ENCODE peak calls at places on chromosomes 4 and X, in nine cellular contexts. T, K, Q, J, C, O, S, G and V are unnamed samples.

GRCh38 chr4:15378493-15378892 is 49.3 kb upstream of the C1QTNF7 start:
- DNase-seq in C (no peak), K (no peak), J (no peak), G (no peak), S (no peak), T (no peak), O (no peak), Q (no peak), V (no peak)

GRCh38 chr4:183097251-183098079 is 1.6 kb upstream of the WWC2 start:
- DNase-seq in G (no peak), K (peak; percentile 19), J (peak; percentile 83), C (no peak), Q (no peak), T (peak; percentile 86), S (peak; percentile 33), O (peak; percentile 62), V (no peak)

GRCh38 chr4:132642196-132642817 is 506.8 kb upstream of the PCDH10 start:
- DNase-seq in Q (no peak), S (no peak), K (peak; percentile 30), O (no peak), C (peak; percentile 21), J (no peak), G (no peak), T (no peak), V (no peak)

GRCh38 chr4:56259595-56259994 is 127.7 kb downstream of the AASDH start:
- DNase-seq in T (no peak), G (no peak), Q (no peak), K (no peak), S (no peak), J (no peak), C (no peak), O (no peak), V (no peak)

GRCh38 chr4:118338518-118338917 is 14.3 kb downstream of the PRSS12 start:
- DNase-seq in Q (no peak), G (no peak), S (no peak), K (no peak), T (no peak), C (no peak), O (no peak), J (no peak), V (no peak)

GRCh38 chr4:128229458-128229805 is 58.2 kb downstream of the PGRMC2 start:
- DNase-seq in T (no peak), G (no peak), C (no peak), J (no peak), S (no peak), K (no peak), O (no peak), Q (no peak), V (no peak)

GRCh38 chr4:154142664-154143063 is 348.9 kb downstream of the DCHS2 start:
- DNase-seq in J (no peak), C (no peak), T (no peak), G (no peak), Q (no peak), K (no peak), O (no peak), S (no peak), V (no peak)

GRCh38 chr4:175435437-175435836 is 376.6 kb downstream of the GPM6A start:
- DNase-seq in S (no peak), K (no peak), J (no peak), G (no peak), T (no peak), Q (no peak), O (no peak), C (no peak), V (no peak)

GRCh38 chr4:170804930-170805329 is 715.2 kb upstream of the AADAT start:
- DNase-seq in G (no peak), K (no peak), S (no peak), C (no peak), T (no peak), J (peak; percentile 17), Q (no peak), O (no peak), V (no peak)

GRCh38 chr4:39657465-39657864 is 18.8 kb upstream of the SMIM14 start:
- DNase-seq in K (no peak), O (no peak), G (no peak), T (no peak), J (no peak), Q (no peak), C (no peak), S (no peak), V (no peak)

GRCh38 chrX:40174594-40175415 is 77.0 kb upstream of the BCOR start:
- DNase-seq in K (peak; percentile 63), S (peak; percentile 68), J (peak; percentile 80), C (no peak), Q (no peak), G (peak; percentile 71), T (no peak), O (peak; percentile 65), V (peak; percentile 77)

GRCh38 chr4:153326513-153326912 is 18.0 kb upstream of the MND1 start:
- DNase-seq in C (no peak), G (peak; percentile 49), K (no peak), J (peak; percentile 43), O (no peak), T (peak; percentile 70), S (no peak), Q (no peak), V (no peak)

GRCh38 chrX:143437439-143437838 is 79.8 kb downstream of the SPANXN3 start:
- DNase-seq in Q (no peak), G (no peak), T (no peak), O (no peak), C (no peak), K (no peak), J (no peak), S (no peak), V (no peak)

GRCh38 chrX:39492495-39493162 is 605.1 kb downstream of the BCOR start:
- DNase-seq in G (peak; percentile 34), J (no peak), S (peak; percentile 18), T (no peak), O (peak; percentile 88), C (no peak), K (peak; percentile 13), Q (no peak), V (no peak)

GRCh38 chrX:9341305-9342201 is 123.3 kb upstream of the TBL1X start:
- DNase-seq in S (peak; percentile 57), O (peak; percentile 69), G (peak; percentile 66), K (peak; percentile 60), J (peak; percentile 79), Q (no peak), C (no peak), T (peak; percentile 90), V (no peak)

GRCh38 chr4:61204353-61204752 is 4.2 kb downstream of the ADGRL3 start:
- DNase-seq in T (no peak), S (no peak), Q (no peak), K (no peak), O (no peak), J (no peak), C (no peak), G (no peak), V (no peak)

GRCh38 chr4:38820329-38821061 is 15.9 kb upstream of the TLR1 start:
- DNase-seq in G (no peak), T (no peak), S (no peak), C (no peak), J (no peak), K (no peak), O (no peak), Q (no peak), V (no peak)

GRCh38 chr4:105107105-105107856 is 39.4 kb upstream of the TET2 start:
- DNase-seq in J (no peak), T (no peak), S (no peak), G (no peak), K (no peak), O (no peak), C (no peak), Q (no peak), V (no peak)

GRCh38 chr4:99887837-99888236 is 6.4 kb downstream of the LAMTOR3 start:
- DNase-seq in Q (no peak), K (no peak), O (no peak), T (no peak), J (no peak), C (no peak), G (no peak), S (no peak), V (no peak)

DNA sequence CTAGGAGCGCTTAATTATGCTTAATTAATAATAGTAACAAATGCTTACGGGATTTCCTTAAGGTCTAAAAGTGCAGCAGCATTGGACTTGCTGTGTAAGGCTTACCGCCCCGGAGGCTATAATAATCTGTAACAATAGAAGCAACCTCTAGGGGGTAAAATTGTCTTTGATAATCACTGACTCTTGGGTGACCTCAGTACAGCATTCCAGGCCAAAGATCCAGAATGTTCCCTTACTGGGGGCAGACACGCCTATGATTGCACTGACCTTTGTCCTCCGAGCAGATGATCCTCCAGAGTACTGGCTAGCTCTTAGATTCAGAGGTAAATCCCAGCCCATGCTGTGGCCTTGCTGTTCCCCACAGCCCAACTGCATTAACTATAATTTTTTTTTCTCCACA is 16.5 kb downstream of the LSM6 start:
- DNase-seq in O (no peak), J (no peak), K (no peak), G (peak; percentile 25), S (no peak), T (no peak), C (no peak), Q (no peak), V (no peak)
- TF ChIP-seq CTCF in O (peak; percentile 18), J (no peak), K (no peak), G (no peak), S (peak; percentile 21), T (no peak), C (peak; percentile 23), Q (no peak), V (peak; percentile 36)

GRCh38 chr4:164718817-164719216 is 35.1 kb upstream of the SMIM31 start:
- DNase-seq in J (no peak), Q (no peak), C (no peak), O (no peak), T (no peak), G (no peak), K (no peak), S (no peak), V (no peak)

GRCh38 chr4:164716901-164717300 is 37.0 kb upstream of the SMIM31 start:
- DNase-seq in Q (no peak), O (no peak), T (no peak), K (no peak), S (no peak), G (no peak), J (no peak), C (no peak), V (no peak)
- TF ChIP-seq CTCF in Q (no peak), O (no peak), T (no peak), K (no peak), S (no peak), G (peak; percentile 10), J (no peak), C (peak; percentile 24), V (peak; percentile 34)

DNA sequence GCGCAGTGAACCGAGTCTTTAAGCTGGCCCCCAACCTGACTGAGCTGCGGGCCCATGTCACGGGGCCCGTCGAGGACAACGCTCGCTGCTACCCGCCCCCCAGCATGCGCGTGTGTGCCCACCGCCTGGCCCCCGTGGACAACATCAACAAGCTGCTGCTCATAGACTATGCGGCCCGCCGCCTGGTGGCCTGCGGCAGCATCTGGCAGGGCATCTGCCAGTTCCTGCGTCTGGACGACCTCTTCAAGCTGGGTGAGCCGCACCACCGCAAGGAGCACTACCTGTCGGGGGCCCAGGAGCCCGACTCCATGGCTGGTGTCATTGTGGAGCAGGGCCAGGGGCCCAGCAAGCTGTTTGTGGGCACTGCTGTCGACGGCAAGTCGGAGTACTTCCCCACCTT is 2.2 kb downstream of the PLXNA3 start:
- DNase-seq in J (no peak), S (no peak), Q (no peak), T (no peak), O (no peak), G (no peak), K (no peak), C (no peak), V (no peak)
- TF ChIP-seq CTCF in J (no peak), S (no peak), Q (peak; percentile 15), T (no peak), O (no peak), G (no peak), K (no peak), C (no peak), V (no peak)

GRCh38 chr4:149896428-149896827 is 80.8 kb upstream of the IQCM start:
- DNase-seq in Q (no peak), G (peak; percentile 31), K (no peak), J (no peak), O (no peak), S (no peak), C (no peak), T (no peak), V (no peak)
- TF ChIP-seq CTCF in Q (no peak), G (no peak), K (no peak), J (peak; percentile 13), O (no peak), S (peak; percentile 39), C (peak; percentile 43), T (no peak), V (peak; percentile 59)